ENCODE peak calls at places on chromosomes 13 and 19, in five cellular contexts. E is kidney, V is PC-3, J is endodermal cell, W is K562. Z is an unnamed sample. For H3K9me3, the result is how much of the 10 kb centered on the place peaks cover.

GRCh38 chr13:97261254-97262015 is 39.3 kb downstream of the MBNL2 start:
- DNase-seq in E (no peak), V (no peak), J (no peak), W (no peak), Z (no peak)

GRCh38 chr19:50459067-50459456 is 17.2 kb upstream of the EMC10 start:
- DNase-seq in E (no peak), V (no peak), J (no peak), W (no peak), Z (no peak)

GRCh38 chr19:33620611-33621010 is 1.1 kb upstream of the CHST8 start:
- DNase-seq in E (no peak), V (no peak), J (no peak), W (no peak), Z (no peak)

GRCh38 chr13:112200200-112200599 is 133.3 kb downstream of the SOX1 start:
- DNase-seq in E (no peak), V (no peak), J (no peak), W (no peak), Z (no peak)

GRCh38 chr13:102659168-102659713 is 35.6 kb downstream of the METTL21C start:
- DNase-seq in E (no peak), V (no peak), J (no peak), W (no peak), Z (no peak)

GRCh38 chr13:92806215-92806614 is 420.4 kb upstream of the GPC6 start:
- DNase-seq in E (no peak), V (peak), J (no peak), W (no peak), Z (no peak)

GRCh38 chr13:59914556-59914955 is 249.2 kb downstream of the DIAPH3 start:
- DNase-seq in E (no peak), V (no peak), J (no peak), W (no peak), Z (no peak)

GRCh38 chr13:109336730-109337129 is 449.7 kb downstream of the IRS2 start:
- DNase-seq in E (no peak), V (peak), J (no peak), W (no peak), Z (no peak)

GRCh38 chr19:42282036-42282762 is 13.1 kb downstream of the CIC start:
- DNase-seq in E (peak), V (no peak), J (no peak), W (no peak), Z (no peak)

GRCh38 chr19:54248016-54248601 is 5.5 kb upstream of the LILRA6 start:
- DNase-seq in E (no peak), V (no peak), J (peak), W (no peak), Z (no peak)

GRCh38 chr13:33232883-33233282 is 52.7 kb downstream of the STARD13 start:
- DNase-seq in E (no peak), V (no peak), J (no peak), W (no peak), Z (no peak)

GRCh38 chr13:62920181-62920580 is 1504.5 kb upstream of the PCDH20 start:
- DNase-seq in E (no peak), V (no peak), J (no peak), W (no peak), Z (no peak)

GRCh38 chr13:78742659-78743058 is 83.7 kb upstream of the OBI1 start:
- DNase-seq in E (no peak), V (no peak), J (peak), W (no peak), Z (no peak)

GRCh38 chr19:49149652-49150105 is 5.5 kb downstream of the HRC start:
- DNase-seq in E (peak), V (peak), J (peak), W (peak), Z (peak)

GRCh38 chr19:54431255-54431838 is 16.1 kb downstream of the TTYH1 start:
- DNase-seq in E (peak), V (peak), J (no peak), W (no peak), Z (no peak)

GRCh38 chr19:41753936-41754529 is 1.3 kb upstream of the CEACAM6 start:
- DNase-seq in E (no peak), V (peak), J (peak), W (peak), Z (no peak)

GRCh38 chr19:15555759-15556633 is 47.7 kb downstream of the CYP4F22 start:
- DNase-seq in E (peak), V (peak), J (peak), W (peak), Z (peak)

GRCh38 chr13:112442483-112443090 is 66.4 kb downstream of the SPACA7 start:
- DNase-seq in E (peak), V (no peak), J (peak), W (no peak), Z (no peak)

GRCh38 chr13:112256716-112257497 is 119.2 kb upstream of the SPACA7 start:
- DNase-seq in E (peak), V (no peak), J (no peak), W (no peak), Z (no peak)

GRCh38 chr19:41646589-41647204 is 19.8 kb upstream of the CEACAM4 start:
- DNase-seq in E (no peak), V (peak), J (peak), W (peak), Z (peak)

GRCh38 chr13:27339299-27339698 is 68.7 kb downstream of the RASL11A start:
- DNase-seq in E (no peak), V (peak), J (peak), W (peak), Z (peak)

GRCh38 chr13:90868321-90868920 is 479.1 kb upstream of the MIR17HG start:
- DNase-seq in E (no peak), V (peak), J (no peak), W (peak), Z (no peak)

GRCh38 chr13:35961002-35961401 is 170.2 kb downstream of the DCLK1 start:
- DNase-seq in E (no peak), V (no peak), J (no peak), W (no peak), Z (no peak)

GRCh38 chr13:31227063-31227462 is 27.3 kb downstream of the B3GLCT start:
- DNase-seq in E (no peak), V (peak), J (no peak), W (no peak), Z (no peak)

GRCh38 chr13:108987945-108988344 is 358.5 kb downstream of the MYO16 start:
- DNase-seq in E (no peak), V (no peak), J (no peak), W (no peak), Z (no peak)

GRCh38 chr19:44260343-44260681 is 626 bp downstream of the ZNF233 start:
- DNase-seq in E (no peak), V (no peak), J (peak), W (no peak), Z (no peak)

GRCh38 chr19:10888421-10888866 is 17.1 kb downstream of the CARM1 start:
- DNase-seq in E (no peak), V (no peak), J (peak), W (no peak), Z (peak)
- H3K9ac ChIP-seq in E (no peak), V (no peak), J (no peak), W (no peak), Z (peak)

DNA sequence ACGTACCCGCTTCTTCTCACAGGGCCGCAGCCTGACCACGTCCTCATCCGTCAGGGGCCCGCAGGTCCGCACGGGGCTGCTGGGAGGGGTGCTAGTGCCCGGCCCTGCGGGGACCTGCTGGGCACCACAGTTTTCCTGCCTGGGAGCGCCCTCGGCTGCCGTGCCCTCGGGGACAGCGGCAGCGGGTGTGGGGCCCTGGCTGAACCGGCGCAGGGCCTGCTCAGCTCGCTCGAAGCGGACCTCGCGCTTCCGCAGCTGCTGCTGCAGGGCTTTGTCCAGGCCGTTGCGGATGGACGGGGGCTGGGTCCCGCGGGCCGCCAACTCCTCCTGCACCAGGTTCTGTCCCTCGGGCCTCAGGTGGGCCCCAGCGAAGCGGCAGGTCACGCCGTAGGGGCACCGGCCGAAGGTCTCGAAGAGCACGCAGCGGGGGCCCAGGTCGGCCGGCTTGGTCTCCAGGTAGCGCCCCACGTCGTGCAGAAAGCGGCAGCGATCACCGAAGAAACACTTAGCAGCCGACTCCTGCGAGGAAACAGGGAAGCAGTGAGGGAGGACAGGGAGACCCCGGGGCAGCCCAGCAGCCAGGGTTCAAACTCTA is 1.7 kb downstream of the DUS3L start:
- DNase-seq in E (no peak), V (no peak), J (no peak), W (no peak), Z (no peak)
- H3K9me3 ChIP-seq in E (under half), V (under half), J (under half), W (under half), Z (under half)

GRCh38 chr19:29679598-29680210 is 14.4 kb downstream of the PLEKHF1 start:
- DNase-seq in E (no peak), V (no peak), J (no peak), W (no peak), Z (no peak)

GRCh38 chr19:29678484-29679106 is 13.3 kb downstream of the PLEKHF1 start:
- DNase-seq in E (peak), V (no peak), J (no peak), W (no peak), Z (no peak)

GRCh38 chr19:29681422-29682235 is 16.4 kb downstream of the PLEKHF1 start:
- DNase-seq in E (no peak), V (no peak), J (no peak), W (no peak), Z (no peak)

GRCh38 chr19:29680937-29681336 is 15.7 kb downstream of the PLEKHF1 start:
- DNase-seq in E (no peak), V (no peak), J (no peak), W (no peak), Z (no peak)

DNA sequence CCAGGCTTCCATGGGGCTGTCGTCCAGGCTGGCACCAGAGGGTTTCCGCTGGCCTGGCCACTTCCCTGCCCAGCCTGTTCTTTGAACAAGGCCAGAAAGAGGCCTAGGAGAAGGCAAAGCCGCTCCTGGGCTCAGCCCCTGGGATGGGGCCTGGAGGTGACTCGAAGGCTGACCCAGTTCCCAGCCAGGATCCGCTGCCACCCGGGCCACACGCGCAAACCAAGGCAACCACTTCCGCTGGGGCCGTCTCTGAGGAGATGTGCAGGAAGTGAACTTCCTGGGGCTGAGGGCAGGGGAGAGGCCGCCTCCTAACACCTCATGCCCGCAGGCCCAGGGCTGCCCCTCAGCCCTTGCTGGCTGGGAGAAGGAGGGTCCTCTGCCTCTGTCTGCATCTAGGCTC is 15.2 kb downstream of the PLEKHF1 start:
- DNase-seq in E (peak), V (no peak), J (no peak), W (no peak), Z (no peak)
- H3K9ac ChIP-seq in E (no peak), V (no peak), J (no peak), W (no peak), Z (no peak)

DNA sequence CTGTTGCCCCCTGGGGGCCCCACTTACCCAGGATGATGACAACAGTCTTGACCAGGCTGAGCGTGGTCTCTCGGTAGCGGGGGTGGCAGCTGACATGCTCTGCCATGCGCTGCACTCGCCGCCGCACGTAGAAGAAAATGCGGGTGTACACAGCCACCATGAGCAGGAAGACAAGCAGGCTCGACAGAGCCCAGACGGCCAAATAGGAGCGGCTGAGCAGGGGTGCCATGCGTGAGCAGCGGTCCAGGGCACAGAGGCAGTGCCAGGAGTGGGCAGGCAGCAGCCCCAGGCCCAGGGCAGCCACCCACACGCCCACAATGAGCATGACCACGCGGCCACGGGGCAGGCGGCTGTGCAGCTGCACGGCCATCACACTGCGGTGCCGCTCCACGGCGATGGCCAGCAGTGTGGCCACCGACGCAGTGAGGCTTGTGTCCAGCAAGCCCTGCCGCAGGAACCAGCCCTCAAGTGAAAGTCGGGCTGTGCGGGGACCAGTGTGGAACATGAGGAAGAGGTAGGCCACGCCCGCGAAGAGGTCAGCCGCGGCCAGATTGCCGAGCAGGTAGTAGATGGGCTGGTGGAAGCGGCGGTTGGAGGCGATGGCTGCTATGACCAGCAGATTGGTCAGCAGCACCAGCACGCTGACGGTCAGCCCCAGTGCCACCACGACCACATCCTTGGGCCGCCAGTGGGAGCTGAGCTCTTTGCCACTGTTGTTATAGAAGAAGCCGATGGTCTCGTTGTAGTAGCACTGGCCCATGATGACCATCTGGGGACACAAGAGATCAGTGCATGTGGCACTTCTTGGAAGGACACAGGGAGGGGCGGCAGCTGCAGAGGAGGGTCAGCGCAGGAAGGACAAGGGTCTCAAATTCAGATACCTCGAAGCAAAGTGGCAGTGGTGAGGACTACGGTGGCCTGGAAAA is 1.2 kb downstream of the LPAR2 start:
- DNase-seq in E (peak), V (no peak), J (peak), W (no peak), Z (no peak)
- H3K9me3 ChIP-seq in E (under half), V (under half), J (under half), W (under half), Z (under half)

GRCh38 chr13:100229603-100230002 is 140.7 kb downstream of the PCCA start:
- DNase-seq in E (no peak), V (no peak), J (no peak), W (no peak), Z (no peak)
- H3K9ac ChIP-seq in E (no peak), V (no peak), J (no peak), W (no peak), Z (no peak)

GRCh38 chr19:8814176-8814575 is 17.9 kb downstream of the ZNF558 start:
- DNase-seq in E (no peak), V (peak), J (no peak), W (no peak), Z (no peak)
- H3K9me3 ChIP-seq in E (half or more), V (half or more), J (half or more), W (under half), Z (half or more)

GRCh38 chr19:38276942-38277517 is 12.7 kb downstream of the SPINT2 start:
- DNase-seq in E (no peak), V (no peak), J (no peak), W (no peak), Z (no peak)

GRCh38 chr19:38278751-38279150 is 14.4 kb downstream of the SPINT2 start:
- DNase-seq in E (no peak), V (no peak), J (no peak), W (no peak), Z (no peak)

GRCh38 chr19:38277549-38277948 is 13.2 kb downstream of the SPINT2 start:
- DNase-seq in E (no peak), V (peak), J (no peak), W (no peak), Z (no peak)

GRCh38 chr19:38280030-38280921 is 15.9 kb downstream of the SPINT2 start:
- DNase-seq in E (no peak), V (no peak), J (no peak), W (no peak), Z (no peak)

DNA sequence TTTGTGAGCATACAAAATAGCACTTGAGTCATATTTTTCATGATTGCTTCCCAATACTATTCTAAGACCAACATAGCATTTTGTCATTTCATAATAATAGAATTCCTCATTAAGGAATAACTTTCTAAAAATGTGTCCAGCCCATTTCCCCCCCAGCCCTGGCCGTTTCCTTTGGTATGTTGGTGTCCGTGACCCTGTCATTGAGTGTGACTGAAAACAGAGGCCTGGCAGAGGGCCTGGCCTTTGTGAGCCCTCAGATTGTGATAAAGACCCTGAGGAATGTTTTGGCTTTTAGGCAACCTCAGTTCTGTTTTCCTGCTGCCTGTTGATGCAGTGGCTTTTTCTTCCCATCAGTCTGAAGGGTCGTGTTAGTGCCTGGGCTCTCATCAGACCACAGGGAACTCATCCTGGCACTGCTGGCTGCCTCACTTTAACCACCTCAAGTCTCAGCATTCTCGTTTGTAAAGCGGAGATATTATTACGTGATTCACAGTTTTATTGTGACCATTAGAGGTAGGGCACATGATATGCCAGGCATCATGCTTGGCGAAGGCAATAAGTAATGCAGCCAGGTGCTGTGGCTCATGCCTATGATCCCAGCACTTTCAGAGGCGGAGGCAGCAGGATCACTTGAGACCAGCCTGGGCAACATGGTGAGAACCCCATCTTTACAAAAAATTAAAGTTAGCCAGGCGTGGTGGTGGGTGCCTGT is 13.8 kb downstream of the SPINT2 start:
- DNase-seq in E (peak), V (peak), J (no peak), W (no peak), Z (no peak)
- H3K9ac ChIP-seq in E (no peak), V (no peak), J (no peak), W (no peak), Z (peak)

Z was measured in NT2/D1.